ENCODE peak calls at places on chromosomes 3 and 15, in six cellular contexts. H is NB4; B is CD4-positive, alpha-beta T cell; R is WTC11; O is NCI-H1105 treated with DMSO at 0.1 percent for 48 hours; Z is NAMALWA. P is an unnamed sample.

GRCh38 chr3:178343433-178344038 is 192.7 kb upstream of the KCNMB2 start:
- DNase-seq in H (no peak), B (no peak), R (no peak), O (no peak), Z (no peak), P (no peak)

GRCh38 chr3:188164248-188164687 is 10.3 kb downstream of the LPP start:
- DNase-seq in H (no peak), B (no peak), R (no peak), O (peak; percentile 11), Z (no peak), P (peak; percentile 9)

GRCh38 chr3:190385835-190386688 is 1.9 kb upstream of the CLDN16 start:
- DNase-seq in H (peak; percentile 60), B (no peak), R (no peak), O (no peak), Z (no peak), P (peak; percentile 6)

GRCh38 chr3:33787328-33788009 is 11.0 kb upstream of the PDCD6IP start:
- DNase-seq in H (peak; percentile 80), B (peak; percentile 37), R (peak; percentile 72), O (peak; percentile 45), Z (peak; percentile 88), P (peak; percentile 81)

GRCh38 chr3:179020112-179020511 is 51.5 kb downstream of the ZMAT3 start:
- DNase-seq in H (no peak), B (no peak), R (no peak), O (no peak), Z (no peak), P (peak; percentile 85)

GRCh38 chr15:91021516-91022074 is 799 bp downstream of the VPS33B start:
- DNase-seq in H (no peak), B (no peak), R (no peak), O (peak; percentile 76), Z (peak; percentile 24), P (no peak)

GRCh38 chr3:19248143-19248542 is 99.8 kb downstream of the KCNH8 start:
- DNase-seq in H (no peak), B (no peak), R (no peak), O (no peak), Z (no peak), P (no peak)

GRCh38 chr3:183583331-183584245 is 28.1 kb upstream of the KLHL6 start:
- DNase-seq in H (no peak), B (no peak), R (no peak), O (no peak), Z (no peak), P (peak; percentile 2)

GRCh38 chr15:92277776-92278175 is 115.9 kb upstream of the ST8SIA2 start:
- DNase-seq in H (peak; percentile 30), B (no peak), R (no peak), O (peak; percentile 40), Z (peak; percentile 39), P (peak; percentile 15)

GRCh38 chr15:64348455-64348854 is 7.5 kb downstream of the CSNK1G1 start:
- DNase-seq in H (no peak), B (no peak), R (no peak), O (no peak), Z (no peak), P (no peak)

GRCh38 chr15:31304074-31304648 is 22.5 kb upstream of the KLF13 start:
- DNase-seq in H (no peak), B (no peak), R (no peak), O (no peak), Z (no peak), P (no peak)

GRCh38 chr3:115418583-115418982 is 204.7 kb upstream of the GAP43 start:
- DNase-seq in H (no peak), B (no peak), R (no peak), O (peak; percentile 22), Z (peak; percentile 21), P (peak; percentile 42)

GRCh38 chr3:172749201-172749965 is 1.1 kb upstream of the ECT2 start:
- DNase-seq in H (no peak), B (no peak), R (no peak), O (peak; percentile 12), Z (no peak), P (no peak)

GRCh38 chr3:160194438-160194837 is 30.8 kb upstream of the C3orf80 start:
- DNase-seq in H (no peak), B (no peak), R (no peak), O (no peak), Z (no peak), P (no peak)

GRCh38 chr15:66901336-66902100 is 163.9 kb upstream of the SMAD3 start:
- DNase-seq in H (peak; percentile 23), B (no peak), R (no peak), O (no peak), Z (no peak), P (peak; percentile 8)

GRCh38 chr3:121592856-121593702 is at the start of gene FBXO40:
- DNase-seq in H (no peak), B (no peak), R (peak; percentile 88), O (peak; percentile 98), Z (no peak), P (no peak)

GRCh38 chr3:127851899-127852298 is 29.6 kb upstream of the MGLL start:
- DNase-seq in H (no peak), B (no peak), R (peak; percentile 58), O (peak; percentile 47), Z (no peak), P (no peak)

GRCh38 chr3:57557088-57557537 is 1.0 kb downstream of the PDE12 start:
- DNase-seq in H (peak; percentile 73), B (peak; percentile 9), R (peak; percentile 17), O (no peak), Z (peak; percentile 24), P (peak; percentile 41)

GRCh38 chr3:18655827-18656226 is 230.7 kb upstream of the SATB1 start:
- DNase-seq in H (no peak), B (no peak), R (no peak), O (no peak), Z (no peak), P (no peak)

GRCh38 chr3:179533274-179533673 is 29.5 kb upstream of the ACTL6A start:
- DNase-seq in H (no peak), B (no peak), R (no peak), O (no peak), Z (no peak), P (no peak)

GRCh38 chr15:48765007-48765406 is 45.9 kb downstream of the CEP152 start:
- DNase-seq in H (no peak), B (no peak), R (no peak), O (no peak), Z (no peak), P (peak; percentile 86)

GRCh38 chr15:49645937-49646336 is 25.1 kb downstream of the DTWD1 start:
- DNase-seq in H (no peak), B (no peak), R (no peak), O (peak; percentile 78), Z (no peak), P (peak; percentile 29)